ENCODE peak calls at places on chromosomes 12 and 14, in nine cellular contexts. Z, Y, U, D, O, V, W, I and K are unnamed samples.

GRCh38 chr14:32327255-32327961 is 1.7 kb upstream of the AKAP6 start:
- DNase-seq in Z (no peak), V (no peak), U (no peak), D (no peak), W (no peak), O (no peak), Y (no peak), I (no peak), K (no peak)

GRCh38 chr14:91577632-91578233 is 67.6 kb upstream of the PPP4R3A start:
- DNase-seq in U (no peak), V (no peak), O (no peak), D (no peak), W (no peak), Z (no peak), I (no peak), Y (no peak), K (no peak)

GRCh38 chr14:98408024-98408555 is 863.9 kb downstream of the BCL11B start:
- DNase-seq in V (no peak), Y (no peak), U (no peak), D (no peak), Z (no peak), W (no peak), I (no peak), O (no peak), K (no peak)

GRCh38 chr12:51888316-51889215 is 663 bp downstream of the ANKRD33 start:
- DNase-seq in Y (no peak), W (no peak), O (no peak), Z (no peak), U (no peak), D (no peak), I (no peak), V (no peak), K (no peak)

GRCh38 chr14:54715244-54715643 is 148.3 kb downstream of the SAMD4A start:
- DNase-seq in V (no peak), Y (no peak), I (no peak), W (no peak), Z (no peak), U (no peak), O (peak; percentile 29), D (no peak), K (no peak)

GRCh38 chr12:8077207-8077606 is 4.9 kb upstream of the NECAP1 start:
- DNase-seq in W (no peak), O (no peak), V (no peak), U (no peak), D (no peak), Y (no peak), I (peak; percentile 74), Z (no peak), K (peak; percentile 47)

GRCh38 chr14:98070521-98070920 is 1201.5 kb downstream of the BCL11B start:
- DNase-seq in Y (no peak), O (no peak), W (no peak), I (no peak), D (no peak), Z (no peak), V (no peak), U (no peak), K (peak; percentile 1)

GRCh38 chr12:4918950-4919660 is 9.4 kb downstream of the KCNA1 start:
- DNase-seq in O (no peak), V (no peak), Y (no peak), D (peak; percentile 35), I (no peak), Z (no peak), U (no peak), W (no peak), K (no peak)

GRCh38 chr14:102727336-102728095 is 49.7 kb upstream of the TRAF3 start:
- DNase-seq in O (no peak), Y (no peak), D (no peak), Z (no peak), I (no peak), W (no peak), U (no peak), V (no peak), K (no peak)

GRCh38 chr14:44846232-44846824 is 115.4 kb downstream of the KLHL28 start:
- DNase-seq in O (peak; percentile 72), U (no peak), V (no peak), Z (peak; percentile 6), W (no peak), Y (no peak), D (no peak), I (peak; percentile 38), K (no peak)

GRCh38 chr12:19287302-19287701 is 152.0 kb upstream of the AEBP2 start:
- DNase-seq in O (no peak), I (no peak), V (no peak), Y (no peak), U (no peak), D (no peak), W (no peak), Z (no peak), K (no peak)

GRCh38 chr12:120230326-120230973 is 29.5 kb upstream of the RPLP0 start:
- DNase-seq in I (peak; percentile 78), Z (no peak), D (peak; percentile 47), Y (peak; percentile 51), V (no peak), W (peak; percentile 94), O (peak; percentile 100), U (peak; percentile 93), K (peak; percentile 93)

DNA sequence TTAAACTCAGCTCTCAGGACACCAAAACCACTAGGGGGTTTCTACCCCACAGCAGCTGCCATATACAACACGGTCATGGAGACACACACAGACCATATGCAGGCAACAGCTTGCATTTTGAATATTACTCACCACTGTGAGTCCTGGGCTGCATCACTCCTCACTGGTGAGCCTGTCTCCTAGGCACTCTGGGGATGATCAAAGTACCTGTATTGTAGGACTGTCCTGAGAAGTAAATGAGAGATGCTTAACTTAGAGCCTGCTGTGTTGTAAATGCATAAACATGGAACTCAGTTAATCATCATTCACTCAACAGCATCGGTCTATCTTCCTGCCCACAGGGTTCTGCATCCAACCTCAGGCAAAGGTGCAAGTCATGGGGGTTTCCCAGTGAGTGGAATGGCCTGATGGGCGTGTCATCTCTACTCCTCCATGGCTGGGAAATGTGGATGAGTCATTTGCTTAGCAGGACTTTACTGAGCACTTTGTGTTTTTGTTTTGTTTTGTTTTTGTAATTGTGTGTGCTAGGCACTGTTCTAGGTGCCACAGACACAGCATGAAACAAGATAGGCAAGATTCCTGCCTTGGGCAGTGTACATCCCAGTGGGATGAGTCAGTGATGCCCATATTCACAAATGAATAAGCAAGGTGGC is 1141.2 kb upstream of the TMEM132C start:
- DNase-seq in Y (peak; percentile 14), U (no peak), I (no peak), D (no peak), Z (no peak), O (no peak), W (no peak), V (no peak), K (no peak)
- H3K27ac ChIP-seq in Y (no peak overlapping the region), U (no peak overlapping the region), I (no peak overlapping the region), D (no peak overlapping the region), Z (peak overlapping the region; percentile 14), O (no peak overlapping the region), W (no peak overlapping the region), V (no peak overlapping the region), K (no peak overlapping the region)

DNA sequence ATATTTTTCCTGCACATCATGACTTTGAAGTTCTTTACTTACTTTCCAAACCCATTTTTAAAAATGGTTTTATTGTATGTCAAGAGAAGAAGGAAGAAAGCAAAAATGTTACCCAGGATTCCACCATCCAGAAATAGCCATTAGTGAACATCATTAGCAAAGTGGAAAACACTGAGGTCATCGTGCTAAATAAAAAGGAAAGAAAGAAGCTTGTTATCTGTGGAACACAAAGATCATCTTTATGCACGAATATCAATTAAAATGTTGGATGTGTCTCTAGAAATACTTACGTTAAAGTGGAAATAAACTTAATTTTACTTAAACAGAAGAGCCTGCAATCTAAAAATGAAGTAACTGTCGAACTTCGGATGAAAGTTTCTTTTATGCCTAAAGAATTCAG is 27.3 kb downstream of the SFSWAP start:
- DNase-seq in U (no peak), Z (no peak), D (no peak), I (no peak), Y (no peak), W (no peak), O (no peak), V (no peak), K (no peak)
- H3K36me3 ChIP-seq in U (peaks cover 73% of the 10 kb centered on the region), Z (peaks cover 32% of the 10 kb centered on the region), D (no peaks in the 10 kb centered on the region), I (peaks cover 8% of the 10 kb centered on the region), Y (peaks cover 29% of the 10 kb centered on the region), W (peaks cover 47% of the 10 kb centered on the region), O (peaks cover 40% of the 10 kb centered on the region), V (peaks cover 6% of the 10 kb centered on the region), K (peaks cover 44% of the 10 kb centered on the region)

GRCh38 chr12:105330938-105331804 is 680 bp downstream of the C12orf75 start:
- DNase-seq in V (peak; percentile 86), U (peak; percentile 56), O (peak; percentile 36), Y (peak; percentile 27), D (no peak), Z (peak; percentile 45), W (peak; percentile 37), I (no peak), K (peak; percentile 19)

GRCh38 chr12:105332925-105333324 is 2.4 kb downstream of the C12orf75 start:
- DNase-seq in D (no peak), Y (no peak), W (no peak), I (no peak), U (no peak), O (no peak), Z (no peak), V (no peak), K (no peak)

GRCh38 chr12:105329926-105330282 is 587 bp upstream of the C12orf75 start:
- DNase-seq in D (no peak), V (no peak), O (no peak), W (no peak), I (no peak), Z (no peak), U (no peak), Y (no peak), K (no peak)

GRCh38 chr12:105331805-105332251 is 1.3 kb downstream of the C12orf75 start:
- DNase-seq in Y (peak; percentile 41), U (no peak), Z (peak; percentile 57), D (no peak), I (no peak), W (no peak), V (no peak), O (peak; percentile 68), K (no peak)

GRCh38 chr12:105330283-105330937 is at the start of gene C12orf75:
- DNase-seq in W (peak; percentile 91), O (peak; percentile 94), I (peak; percentile 71), Z (peak; percentile 89), V (peak; percentile 94), U (peak; percentile 76), D (peak; percentile 33), Y (peak; percentile 84), K (peak; percentile 86)
- H3K27ac ChIP-seq in W (no peak within 1 kb of the TSS), O (no peak within 1 kb of the TSS), I (no peak within 1 kb of the TSS), Z (peak within 1 kb of the TSS; percentile 62), V (peak within 1 kb of the TSS; percentile 4), U (peak within 1 kb of the TSS; percentile 36), D (peak within 1 kb of the TSS; percentile 52), Y (peak within 1 kb of the TSS; percentile 63), K (no peak within 1 kb of the TSS)

DNA sequence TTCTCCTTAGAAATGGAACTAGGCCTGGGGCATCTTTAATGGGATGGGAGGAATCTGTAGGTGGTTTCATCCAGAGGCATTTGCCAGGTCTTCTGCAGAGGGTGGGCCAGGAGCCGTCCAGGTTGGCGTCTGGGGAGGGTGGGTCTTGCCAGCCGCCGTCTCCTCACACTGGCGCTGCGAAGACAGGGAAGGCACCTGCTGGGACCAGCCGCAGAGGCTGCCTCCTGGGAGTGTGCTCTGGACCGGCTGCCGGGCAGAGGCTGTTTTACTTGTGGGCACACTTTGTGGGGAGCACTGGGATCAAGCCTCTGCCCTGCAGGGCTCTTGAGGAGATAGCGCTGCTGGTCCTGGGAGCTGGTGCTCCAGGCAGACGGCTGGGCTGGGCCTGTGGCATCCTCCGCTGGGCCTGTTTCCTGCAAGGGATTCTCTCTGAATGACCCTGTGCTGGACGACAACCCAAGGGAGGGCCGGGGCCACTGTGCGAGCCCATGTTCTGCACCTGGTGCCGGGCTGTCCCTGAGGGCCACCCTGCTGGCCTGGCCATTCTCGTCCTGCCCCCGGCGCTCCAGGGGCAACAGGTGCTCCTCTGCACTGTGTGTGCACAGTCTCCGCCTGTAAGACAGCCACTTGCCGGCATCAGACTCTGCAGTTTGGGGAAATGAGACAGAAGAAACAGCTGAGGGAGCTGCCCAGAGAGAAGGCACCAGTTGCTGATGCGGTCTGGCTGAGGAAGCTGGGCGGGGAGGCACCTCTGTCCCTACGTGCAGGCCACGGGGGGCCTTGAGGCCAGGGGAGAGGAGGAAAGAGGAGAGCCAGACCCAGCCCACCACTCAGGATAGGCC is 10.0 kb upstream of the TEX22 start:
- DNase-seq in V (no peak), Y (no peak), W (no peak), U (peak; percentile 44), Z (no peak), O (no peak), I (no peak), D (no peak), K (peak; percentile 96)
- H3K36me3 ChIP-seq in V (no peaks in the 10 kb centered on the region), Y (no peaks in the 10 kb centered on the region), W (peaks cover 6% of the 10 kb centered on the region), U (peaks cover 44% of the 10 kb centered on the region), Z (no peaks in the 10 kb centered on the region), O (no peaks in the 10 kb centered on the region), I (no peaks in the 10 kb centered on the region), D (no peaks in the 10 kb centered on the region), K (no peaks in the 10 kb centered on the region)